ENCODE peak calls at places on chromosome 7, in six cellular contexts. H is left ventricle myocardium superior, D is AG10803, O is frontal cortex, U is LoVo, M is Peyer's patch. W is an unnamed sample.

GRCh38 chr7:116709336-116709735 is 37.3 kb downstream of the MET start:
- DNase-seq in M (no peak), D (no peak), U (no peak), H (no peak), O (no peak), W (no peak)

GRCh38 chr7:13551503-13551902 is 438.0 kb downstream of the ETV1 start:
- DNase-seq in M (no peak), O (no peak), U (no peak), D (no peak), H (no peak), W (no peak)

GRCh38 chr7:72183835-72184234 is 228.3 kb downstream of the CALN1 start:
- DNase-seq in O (no peak), H (no peak), D (no peak), M (no peak), U (no peak), W (no peak)

GRCh38 chr7:100603697-100604077 is 1.5 kb downstream of the PCOLCE start:
- DNase-seq in O (peak; percentile 46), U (no peak), D (no peak), H (no peak), M (no peak), W (no peak)

GRCh38 chr7:95501261-95501816 is 15.6 kb downstream of the ASB4 start:
- DNase-seq in D (no peak), H (no peak), U (no peak), M (no peak), O (no peak), W (no peak)

GRCh38 chr7:89607797-89608196 is 546.5 kb upstream of the STEAP1 start:
- DNase-seq in D (no peak), U (no peak), O (no peak), M (no peak), H (no peak), W (no peak)

GRCh38 chr7:47539398-47540052 is 42.4 kb downstream of the TNS3 start:
- DNase-seq in H (no peak), U (no peak), M (no peak), O (no peak), D (no peak), W (peak; percentile 92)

GRCh38 chr7:76201732-76202665 is at the start of gene SRRM3:
- DNase-seq in M (peak; percentile 79), H (peak; percentile 83), D (peak; percentile 73), O (peak; percentile 81), U (peak; percentile 91), W (no peak)

GRCh38 chr7:55690-56248 is 136.6 kb upstream of the FAM20C start:
- DNase-seq in M (peak; percentile 29), D (no peak), H (peak; percentile 6), U (no peak), O (no peak), W (no peak)

GRCh38 chr7:156194813-156195212 is 382.6 kb upstream of the SHH start:
- DNase-seq in H (no peak), O (no peak), U (no peak), D (no peak), M (no peak), W (no peak)

GRCh38 chr7:47470567-47471357 is 111.1 kb downstream of the TNS3 start:
- DNase-seq in D (no peak), M (peak; percentile 66), O (no peak), U (peak; percentile 66), H (no peak), W (peak; percentile 88)

GRCh38 chr7:81846398-81846797 is 76.6 kb upstream of the HGF start:
- DNase-seq in M (peak; percentile 46), O (no peak), D (peak; percentile 59), U (no peak), H (no peak), W (peak; percentile 26)

GRCh38 chr7:140085447-140085846 is 22.7 kb upstream of the PARP12 start:
- DNase-seq in O (no peak), H (no peak), D (no peak), M (no peak), U (no peak), W (no peak)

GRCh38 chr7:107495516-107495915 is 25.7 kb downstream of the GPR22 start:
- DNase-seq in H (no peak), U (no peak), O (no peak), D (no peak), M (no peak), W (no peak)

GRCh38 chr7:87507446-87507845 is 32.0 kb upstream of the ABCB4 start:
- DNase-seq in M (no peak), U (no peak), O (no peak), H (no peak), D (no peak), W (no peak)

GRCh38 chr7:71752171-71752935 is 620.4 kb downstream of the GALNT17 start:
- DNase-seq in H (peak; percentile 73), M (no peak), U (no peak), O (no peak), D (peak; percentile 4), W (no peak)

GRCh38 chr7:54653905-54654304 is 105.1 kb downstream of the SEC61G start:
- DNase-seq in D (no peak), O (no peak), U (no peak), H (no peak), M (no peak), W (no peak)

GRCh38 chr7:110766874-110767273 is 324.1 kb upstream of the LRRN3 start:
- DNase-seq in U (no peak), H (no peak), O (no peak), M (no peak), D (no peak), W (no peak)

GRCh38 chr7:75842836-75843446 is 29.3 kb upstream of the CCL24 start:
- DNase-seq in M (no peak), U (peak; percentile 23), O (no peak), H (no peak), D (peak; percentile 87), W (peak; percentile 23)

GRCh38 chr7:45726883-45727282 is 146.0 kb downstream of the CCDC201 start:
- DNase-seq in M (no peak), H (no peak), U (no peak), D (no peak), O (no peak), W (no peak)